ENCODE peak calls at places on chromosomes 1 and 21, in six cellular contexts. B is NB4, E is kidney epithelial cell, H is fibroblast of the aortic adventitia, Z is left ventricle myocardium inferior, Q is psoas muscle. T is an unnamed sample.

GRCh38 chr1:8711873-8712412 is 105.5 kb downstream of the RERE start:
- DNase-seq in Z (no peak), Q (no peak), E (no peak), B (no peak), H (no peak), T (no peak)

GRCh38 chr1:160540859-160541233 is 17.8 kb upstream of the SLAMF6 start:
- DNase-seq in B (no peak), E (no peak), Z (no peak), H (no peak), Q (no peak), T (no peak)

GRCh38 chr1:38527373-38527966 is 332.1 kb downstream of the RRAGC start:
- DNase-seq in Q (no peak), H (no peak), E (no peak), Z (no peak), B (no peak), T (no peak)

GRCh38 chr1:50783286-50783685 is 176.8 kb downstream of the FAF1 start:
- DNase-seq in Z (no peak), H (peak), E (no peak), Q (no peak), B (no peak), T (no peak)

GRCh38 chr1:205229399-205229861 is 1.7 kb downstream of the TMCC2 start:
- DNase-seq in E (no peak), Z (no peak), H (peak), B (peak), Q (peak), T (no peak)

GRCh38 chr1:241105118-241105517 is 251.9 kb downstream of the RGS7 start:
- DNase-seq in H (no peak), B (no peak), Z (no peak), E (no peak), Q (no peak), T (no peak)

GRCh38 chr1:113886417-113887391 is 677 bp downstream of the BCL2L15 start:
- DNase-seq in Q (no peak), B (no peak), E (no peak), Z (no peak), H (no peak), T (no peak)

GRCh38 chr1:191695865-191696264 is 462.4 kb upstream of the RGS18 start:
- DNase-seq in H (peak), B (no peak), Q (no peak), Z (no peak), E (no peak), T (no peak)

GRCh38 chr1:197915217-197915616 is 2.0 kb upstream of the LHX9 start:
- DNase-seq in Q (no peak), E (no peak), H (no peak), B (no peak), Z (no peak), T (no peak)

GRCh38 chr21:31137951-31138350 is 99.7 kb upstream of the KRTAP19-8 start:
- DNase-seq in E (no peak), B (peak), Q (no peak), H (no peak), Z (no peak), T (no peak)

GRCh38 chr1:198032668-198033067 is 115.5 kb downstream of the LHX9 start:
- DNase-seq in H (no peak), Q (no peak), B (no peak), E (no peak), Z (no peak), T (no peak)

GRCh38 chr1:57307382-57307781 is 116.5 kb downstream of the DAB1 start:
- DNase-seq in E (no peak), Z (peak), B (peak), H (no peak), Q (no peak), T (no peak)

GRCh38 chr1:9891207-9891606 is 18.9 kb downstream of the CTNNBIP1 start:
- DNase-seq in Z (no peak), Q (no peak), E (no peak), B (no peak), H (no peak), T (peak)

GRCh38 chr1:228647523-228648444 is 87.5 kb upstream of the RHOU start:
- DNase-seq in Z (peak), B (peak), Q (no peak), H (peak), E (peak), T (no peak)

GRCh38 chr1:213568929-213569815 is 418.6 kb upstream of the PROX1 start:
- DNase-seq in H (no peak), B (no peak), E (no peak), Z (no peak), Q (no peak), T (no peak)

GRCh38 chr1:172642970-172643369 is 15.9 kb upstream of the FASLG start:
- DNase-seq in B (no peak), Q (no peak), H (no peak), Z (no peak), E (no peak), T (no peak)

GRCh38 chr1:13700521-13701273 is 709 bp downstream of the PRDM2 start:
- DNase-seq in H (peak), Q (peak), E (no peak), Z (peak), B (peak), T (no peak)

GRCh38 chr1:201461193-201461657 is 7.8 kb downstream of the PHLDA3 start:
- DNase-seq in H (peak), B (no peak), Q (peak), Z (no peak), E (peak), T (peak)

GRCh38 chr1:225746361-225747179 is 31.1 kb upstream of the SRP9 start:
- DNase-seq in E (peak), Z (peak), Q (peak), B (no peak), H (peak), T (peak)

GRCh38 chr1:93061895-93062792 is 16.9 kb upstream of the MTF2 start:
- DNase-seq in B (peak), E (no peak), Z (no peak), H (peak), Q (no peak), T (no peak)

DNA sequence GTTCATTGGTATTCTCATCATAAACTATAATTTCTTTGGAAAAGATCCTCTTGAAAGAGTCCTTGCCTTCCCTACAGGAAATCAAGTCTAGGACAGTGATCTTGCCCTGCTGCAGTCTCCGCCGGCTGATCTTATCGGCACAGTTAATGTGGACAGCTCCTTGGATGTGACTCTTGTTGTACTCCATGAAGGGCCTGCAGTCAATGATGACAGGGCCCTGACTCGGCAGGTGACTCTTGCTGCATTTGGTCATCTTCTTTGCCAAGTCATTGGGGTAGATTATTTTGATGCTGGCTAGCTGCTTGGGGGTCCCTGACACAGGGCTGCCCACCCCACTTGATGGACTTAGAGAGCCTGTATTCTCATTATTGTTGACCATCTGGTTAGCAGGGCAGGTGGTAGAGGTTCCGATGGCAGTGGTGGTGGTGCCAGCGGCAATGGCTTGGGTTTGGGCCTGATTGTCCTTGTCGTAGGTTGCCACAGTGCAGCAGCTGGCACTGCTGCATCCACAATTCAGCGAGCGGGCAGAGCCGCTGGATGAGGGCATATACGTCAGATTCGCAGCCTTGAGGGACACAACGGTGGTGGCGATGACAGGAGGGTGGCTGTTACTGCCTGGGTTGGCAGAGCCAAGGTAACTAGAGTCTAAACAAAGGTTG is 2.7 kb downstream of the DUSP10 start:
- DNase-seq in Z (no peak), E (no peak), Q (peak), B (no peak), H (no peak), T (no peak)
- H3K4me3 ChIP-seq in Z (no peak), E (no peak), Q (peak), B (no peak), H (no peak), T (no peak)

GRCh38 chr1:175564723-175565122 is 178.7 kb downstream of the TNR start:
- DNase-seq in B (no peak), H (no peak), Q (no peak), Z (no peak), E (no peak), T (no peak)

GRCh38 chr1:175572932-175573871 is 170.2 kb downstream of the TNR start:
- DNase-seq in H (no peak), E (peak), Z (no peak), Q (no peak), B (peak), T (no peak)

GRCh38 chr1:175564119-175564518 is 179.3 kb downstream of the TNR start:
- DNase-seq in H (no peak), E (no peak), Q (no peak), B (no peak), Z (no peak), T (no peak)

GRCh38 chr1:175563556-175563955 is 179.8 kb downstream of the TNR start:
- DNase-seq in H (no peak), Z (no peak), Q (no peak), B (no peak), E (no peak), T (no peak)

GRCh38 chr1:175569117-175569743 is 174.2 kb downstream of the TNR start:
- DNase-seq in B (no peak), Z (no peak), H (no peak), E (no peak), Q (no peak), T (no peak)
- TF ChIP-seq CTCF in B (peak), Z (peak), H (no peak), E (no peak), Q (no peak), T (no peak)

GRCh38 chr1:23977854-23978191 is 2.3 kb downstream of the SRSF10 start:
- DNase-seq in B (no peak), Z (no peak), H (no peak), Q (no peak), E (no peak), T (no peak)
- H3K4me3 ChIP-seq in B (peak), Z (peak), H (peak), Q (peak), E (peak), T (peak)

DNA sequence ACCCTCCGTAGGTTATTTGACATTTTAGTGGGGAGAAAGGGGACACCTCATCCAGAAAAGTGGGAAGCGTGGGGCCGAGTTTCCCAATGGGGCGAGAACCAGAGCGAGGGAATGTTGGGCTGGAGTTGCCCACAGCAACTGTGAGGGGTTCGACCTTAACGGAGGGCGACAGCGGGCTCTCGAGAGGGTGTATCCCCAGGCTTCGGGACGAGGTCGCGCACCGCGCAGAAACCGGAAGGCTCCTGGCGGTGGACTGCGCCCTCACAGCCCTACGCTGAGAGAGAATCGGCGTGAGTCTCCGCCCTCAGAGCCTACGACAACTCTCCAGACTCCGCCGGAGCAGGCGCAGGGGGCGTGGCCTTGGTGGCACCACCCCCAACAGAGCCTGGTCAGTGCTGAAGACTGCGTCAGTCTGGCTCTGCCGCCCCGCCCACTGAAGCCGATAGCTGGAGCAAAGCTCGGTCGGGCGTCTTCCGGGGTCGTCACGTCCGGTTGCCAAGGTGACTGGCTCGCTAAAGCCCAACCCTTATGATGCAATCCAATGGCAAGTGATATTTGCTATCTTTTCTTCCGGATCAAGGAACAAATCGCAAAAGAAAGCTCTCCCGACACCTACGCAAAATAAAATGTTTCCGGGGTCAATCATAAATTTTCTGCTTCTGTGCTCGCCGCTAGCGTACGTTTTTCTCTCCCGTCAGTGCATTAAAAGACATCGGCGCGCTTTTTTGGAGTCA is at the start of gene LRIF1:
- DNase-seq in Q (peak), Z (peak), E (peak), H (peak), B (peak), T (peak)
- TF ChIP-seq CTCF in Q (peak), Z (peak), E (peak), H (peak), B (no peak), T (peak)

T was measured in astrocyte of the cerebellum.